ENCODE peak calls at places on chromosome 2, in six cellular contexts. One of them, this sample, is unnamed.

GRCh38 chr2:163692611-163693482 is 43.0 kb downstream of the FIGN start:
- DNase-seq in GM13977: no peak
- DNase-seq in colonic mucosa: no peak
- DNase-seq in hippocampal formation: no peak
- DNase-seq in germinal center: no peak
- DNase-seq in GM12865: no peak
- DNase-seq in this sample: no peak

GRCh38 chr2:81987370-81987769 is 1682.8 kb upstream of the LRRTM1 start:
- DNase-seq in GM13977: no peak
- DNase-seq in colonic mucosa: no peak
- DNase-seq in hippocampal formation: no peak
- DNase-seq in germinal center: no peak
- DNase-seq in GM12865: no peak
- DNase-seq in this sample: no peak

GRCh38 chr2:136131961-136132839 is 14.3 kb upstream of the CXCR4 start:
- DNase-seq in GM13977: peak; percentile 82
- DNase-seq in colonic mucosa: peak; percentile 22
- DNase-seq in hippocampal formation: no peak
- DNase-seq in germinal center: peak; percentile 84
- DNase-seq in GM12865: peak; percentile 94
- DNase-seq in this sample: peak; percentile 86

GRCh38 chr2:174590346-174590745 is 7.3 kb downstream of the WIPF1 start:
- DNase-seq in GM13977: no peak
- DNase-seq in colonic mucosa: no peak
- DNase-seq in hippocampal formation: no peak
- DNase-seq in germinal center: no peak
- DNase-seq in GM12865: no peak
- DNase-seq in this sample: no peak

GRCh38 chr2:99448556-99448955 is 41.3 kb downstream of the REV1 start:
- DNase-seq in GM13977: no peak
- DNase-seq in colonic mucosa: no peak
- DNase-seq in hippocampal formation: no peak
- DNase-seq in germinal center: no peak
- DNase-seq in GM12865: no peak
- DNase-seq in this sample: no peak

GRCh38 chr2:25309402-25309801 is 32.3 kb downstream of the DNMT3A start:
- DNase-seq in GM13977: peak; percentile 63
- DNase-seq in colonic mucosa: peak; percentile 60
- DNase-seq in hippocampal formation: peak; percentile 62
- DNase-seq in germinal center: peak; percentile 69
- DNase-seq in GM12865: peak; percentile 68
- DNase-seq in this sample: no peak

GRCh38 chr2:27932396-27932795 is 41.9 kb downstream of the BABAM2 start:
- DNase-seq in GM13977: no peak
- DNase-seq in colonic mucosa: no peak
- DNase-seq in hippocampal formation: no peak
- DNase-seq in germinal center: no peak
- DNase-seq in GM12865: no peak
- DNase-seq in this sample: no peak

GRCh38 chr2:228522276-228522675 is 340.8 kb upstream of the SPHKAP start:
- DNase-seq in GM13977: no peak
- DNase-seq in colonic mucosa: no peak
- DNase-seq in hippocampal formation: no peak
- DNase-seq in germinal center: no peak
- DNase-seq in GM12865: no peak
- DNase-seq in this sample: no peak

GRCh38 chr2:19812166-19812565 is 89.6 kb downstream of the TTC32 start:
- DNase-seq in GM13977: no peak
- DNase-seq in colonic mucosa: no peak
- DNase-seq in hippocampal formation: no peak
- DNase-seq in germinal center: no peak
- DNase-seq in GM12865: no peak
- DNase-seq in this sample: no peak

GRCh38 chr2:26469092-26469710 is 8.7 kb downstream of the OTOF start:
- DNase-seq in GM13977: peak; percentile 85
- DNase-seq in colonic mucosa: peak; percentile 76
- DNase-seq in hippocampal formation: no peak
- DNase-seq in germinal center: peak; percentile 66
- DNase-seq in GM12865: peak; percentile 84
- DNase-seq in this sample: no peak

GRCh38 chr2:38463752-38464151 is 86.7 kb upstream of the ATL2 start:
- DNase-seq in GM13977: no peak
- DNase-seq in colonic mucosa: no peak
- DNase-seq in hippocampal formation: no peak
- DNase-seq in germinal center: no peak
- DNase-seq in GM12865: no peak
- DNase-seq in this sample: no peak

GRCh38 chr2:180622122-180622918 is 358.1 kb upstream of the UBE2E3 start:
- DNase-seq in GM13977: no peak
- DNase-seq in colonic mucosa: no peak
- DNase-seq in hippocampal formation: no peak
- DNase-seq in germinal center: no peak
- DNase-seq in GM12865: no peak
- DNase-seq in this sample: no peak

This sample was measured in GM06990.